ENCODE peak calls at places on chromosomes 3 and 15, in five cellular contexts. T, O, A, Q and M are unnamed samples.

GRCh38 chr15:57506422-57506821 is 85.3 kb upstream of the MYZAP start:
- DNase-seq in O (no peak), T (no peak), A (no peak), Q (no peak), M (no peak)

GRCh38 chr15:58918239-58918638 is 15.2 kb downstream of the SLTM start:
- DNase-seq in T (no peak), Q (no peak), O (no peak), A (no peak), M (no peak)

GRCh38 chr3:16380421-16380820 is 115.4 kb downstream of the OXNAD1 start:
- DNase-seq in A (no peak), T (no peak), O (no peak), Q (no peak), M (no peak)

GRCh38 chr3:46695177-46695961 is 1.9 kb upstream of the ALS2CL start:
- DNase-seq in O (no peak), T (peak), A (peak), Q (no peak), M (peak)

GRCh38 chr3:156628095-156628690 is 46.2 kb upstream of the TIPARP start:
- DNase-seq in T (no peak), Q (peak), O (no peak), A (no peak), M (no peak)

GRCh38 chr3:129611812-129612349 is 5.4 kb upstream of the PLXND1 start:
- DNase-seq in T (no peak), Q (peak), O (no peak), A (no peak), M (no peak)

GRCh38 chr3:129618186-129618820 is 11.8 kb upstream of the PLXND1 start:
- DNase-seq in O (no peak), T (no peak), Q (no peak), A (no peak), M (no peak)

GRCh38 chr3:8737301-8737700 is 3.7 kb downstream of the CAV3 start:
- DNase-seq in Q (no peak), T (no peak), A (no peak), O (no peak), M (no peak)

GRCh38 chr3:146513386-146514051 is 30.9 kb downstream of the PLSCR1 start:
- DNase-seq in Q (peak), T (no peak), A (no peak), O (no peak), M (no peak)

GRCh38 chr3:134471521-134472193 is 14.1 kb downstream of the ANAPC13 start:
- DNase-seq in O (no peak), Q (peak), A (no peak), T (no peak), M (no peak)

GRCh38 chr3:101853465-101853864 is 4.2 kb downstream of the NFKBIZ start:
- DNase-seq in A (no peak), T (no peak), O (no peak), Q (no peak), M (no peak)

GRCh38 chr3:129015388-129016105 is 14.4 kb downstream of the EFCC1 start:
- DNase-seq in A (no peak), Q (no peak), T (no peak), O (no peak), M (no peak)

GRCh38 chr3:59608356-59608755 is 558.5 kb upstream of the CFAP20DC start:
- DNase-seq in A (no peak), T (no peak), O (no peak), Q (no peak), M (no peak)

GRCh38 chr3:161403251-161403650 is 31.9 kb upstream of the SPTSSB start:
- DNase-seq in Q (no peak), O (no peak), T (no peak), A (no peak), M (no peak)

GRCh38 chr3:172846103-172846561 is 95.6 kb downstream of the ECT2 start:
- DNase-seq in A (no peak), T (no peak), Q (no peak), O (no peak), M (no peak)

GRCh38 chr15:47885921-47886320 is 168.6 kb downstream of the SEMA6D start:
- DNase-seq in T (no peak), Q (peak), O (no peak), A (no peak), M (no peak)

GRCh38 chr3:192920406-192920805 is 2.8 kb upstream of the MB21D2 start:
- DNase-seq in Q (no peak), O (no peak), A (no peak), T (no peak), M (no peak)

DNA sequence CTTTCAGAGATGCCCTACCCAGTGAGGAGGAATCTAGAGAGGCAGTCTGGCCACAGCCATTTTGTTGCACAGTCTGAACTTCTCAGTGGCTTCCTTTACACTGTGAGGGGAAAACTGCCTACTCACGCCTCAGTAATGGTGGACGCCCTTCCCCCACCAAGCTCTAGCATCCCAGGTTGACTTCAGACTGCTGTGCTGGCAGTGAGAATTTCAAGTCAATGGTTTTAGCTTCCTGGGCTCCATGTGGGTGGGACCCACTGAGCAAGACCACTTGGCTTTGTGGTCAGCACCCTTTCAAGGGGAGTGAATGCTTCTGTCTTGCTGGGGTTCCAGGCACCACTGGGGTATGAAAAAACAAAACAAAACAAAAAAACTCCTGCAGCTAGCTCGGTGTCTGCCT is 663.2 kb upstream of the ZNF385D start:
- DNase-seq in O (no peak), Q (no peak), A (no peak), T (no peak), M (no peak)
- TF ChIP-seq POLR2A in O (no peak), Q (no peak), A (no peak), T (no peak), M (no peak)

DNA sequence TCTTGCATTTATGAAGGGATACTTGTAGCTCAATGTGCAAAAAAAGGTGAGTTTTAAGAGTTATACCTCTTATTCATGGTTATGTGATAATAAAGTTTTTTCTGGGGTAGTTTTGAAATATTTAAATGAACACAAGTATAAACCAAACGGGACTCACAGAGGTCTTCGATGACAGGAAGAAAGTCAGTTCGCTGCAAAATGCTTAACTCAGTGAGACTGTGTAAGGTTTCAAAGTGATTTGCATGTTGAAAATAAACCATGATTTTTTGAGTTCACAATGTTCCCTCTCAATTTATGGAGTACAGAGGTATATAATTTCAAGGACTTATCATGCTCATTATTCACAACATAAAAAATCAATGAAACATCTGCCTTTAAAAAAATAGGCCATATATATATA is 36.3 kb upstream of the MYH15 start:
- DNase-seq in O (no peak), T (no peak), A (no peak), Q (no peak), M (no peak)
- H3K4me3 ChIP-seq in O (no peak), T (no peak), A (no peak), Q (no peak), M (no peak)

GRCh38 chr3:136250226-136250861 is at the start of gene PCCB:
- DNase-seq in A (peak), Q (peak), T (peak), O (peak), M (peak)
- TF ChIP-seq POLR2A in A (peak), Q (peak), T (no peak), O (peak), M (peak)

GRCh38 chr3:188301147-188301546 is 147.2 kb downstream of the LPP start:
- DNase-seq in A (no peak), Q (no peak), T (no peak), O (no peak), M (no peak)

GRCh38 chr3:188306435-188306980 is 152.6 kb downstream of the LPP start:
- DNase-seq in O (no peak), A (no peak), T (no peak), Q (no peak), M (no peak)

GRCh38 chr3:188303823-188304222 is 149.9 kb downstream of the LPP start:
- DNase-seq in T (no peak), A (no peak), O (no peak), Q (no peak), M (no peak)

GRCh38 chr3:188303286-188303799 is 149.4 kb downstream of the LPP start:
- DNase-seq in O (no peak), Q (no peak), A (no peak), T (no peak), M (no peak)

DNA sequence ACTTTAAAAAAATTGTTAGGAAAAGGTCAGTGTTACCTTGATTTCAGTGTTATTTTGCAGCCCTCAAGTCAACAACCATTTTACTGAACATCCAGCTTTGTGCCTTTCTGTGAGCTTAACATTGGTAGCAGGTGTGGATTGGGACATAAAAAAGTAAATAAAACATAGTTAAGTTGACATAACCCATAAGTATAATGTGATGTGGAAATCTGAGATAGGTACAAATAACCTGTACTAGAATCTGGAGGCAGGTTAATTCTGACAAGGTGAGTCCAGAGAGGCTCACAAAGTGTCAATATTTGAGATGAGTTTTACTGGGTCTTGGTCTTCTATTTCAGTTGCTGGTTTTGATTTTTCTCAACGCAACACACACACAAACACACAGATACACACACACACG is 151.3 kb downstream of the LPP start:
- DNase-seq in A (no peak), O (no peak), T (no peak), Q (no peak), M (no peak)
- H3K4me3 ChIP-seq in A (no peak), O (no peak), T (no peak), Q (no peak), M (no peak)